ENCODE peak calls at places on chromosomes 12 and 14, in four cellular contexts. V is epithelial cell of esophagus; E is CD8-positive, alpha-beta T cell; R is AG04449. H is an unnamed sample.

GRCh38 chr12:56346663-56347062 is 8.0 kb downstream of the IL23A start:
- DNase-seq in V (peak), E (no peak), R (no peak), H (no peak)

GRCh38 chr14:35855886-35856481 is 29.8 kb downstream of the BRMS1L start:
- DNase-seq in V (no peak), E (no peak), R (no peak), H (peak)

GRCh38 chr14:76941544-76942287 is 86.8 kb downstream of the IRF2BPL start:
- DNase-seq in V (no peak), E (no peak), R (no peak), H (no peak)

GRCh38 chr12:1367331-1367730 is 227.1 kb downstream of the FBXL14 start:
- DNase-seq in V (no peak), E (no peak), R (no peak), H (no peak)

GRCh38 chr14:94897092-94897491 is 127.2 kb upstream of the GSC start:
- DNase-seq in V (no peak), E (no peak), R (peak), H (peak)

GRCh38 chr14:31024577-31025334 is 693 bp upstream of the AP4S1 start:
- DNase-seq in V (peak), E (no peak), R (no peak), H (no peak)

GRCh38 chr12:132702640-132703039 is 8.0 kb upstream of the PGAM5 start:
- DNase-seq in V (no peak), E (no peak), R (no peak), H (no peak)

GRCh38 chr14:96253140-96253539 is 2.9 kb upstream of the BDKRB1 start:
- DNase-seq in V (peak), E (no peak), R (peak), H (peak)

GRCh38 chr12:64009321-64010068 is 165.0 kb downstream of the SRGAP1 start:
- DNase-seq in V (no peak), E (no peak), R (no peak), H (no peak)

GRCh38 chr14:76011959-76012802 is 26.6 kb downstream of the IFT43 start:
- DNase-seq in V (no peak), E (no peak), R (no peak), H (no peak)

GRCh38 chr12:54196396-54196795 is 7.6 kb upstream of the SMUG1 start:
- DNase-seq in V (no peak), E (no peak), R (no peak), H (no peak)

GRCh38 chr14:68938515-68939423 is 40.3 kb downstream of the ACTN1 start:
- DNase-seq in V (no peak), E (no peak), R (no peak), H (no peak)

GRCh38 chr14:81826080-81826479 is 292.4 kb upstream of the SEL1L start:
- DNase-seq in V (no peak), E (no peak), R (no peak), H (no peak)

GRCh38 chr14:74008843-74009499 is 10.1 kb downstream of the ENTPD5 start:
- DNase-seq in V (no peak), E (no peak), R (no peak), H (no peak)

GRCh38 chr14:51581017-51581881 is 70.5 kb upstream of the FRMD6 start:
- DNase-seq in V (peak), E (no peak), R (peak), H (peak)

GRCh38 chr12:4379410-4379809 is at the start of gene FGF23:
- DNase-seq in V (peak), E (no peak), R (no peak), H (no peak)

GRCh38 chr14:54725998-54726397 is 159.1 kb downstream of the SAMD4A start:
- DNase-seq in V (no peak), E (no peak), R (no peak), H (no peak)

GRCh38 chr12:124449623-124450375 is 117.6 kb downstream of the NCOR2 start:
- DNase-seq in V (no peak), E (no peak), R (no peak), H (no peak)

GRCh38 chr14:36319899-36320209 is 583 bp downstream of the MBIP start:
- DNase-seq in V (no peak), E (no peak), R (no peak), H (no peak)

GRCh38 chr12:70660620-70661219 is 23.5 kb upstream of the PTPRB start:
- DNase-seq in V (peak), E (peak), R (peak), H (no peak)

GRCh38 chr12:75269209-75269608 is 59.6 kb upstream of the KCNC2 start:
- DNase-seq in V (no peak), E (no peak), R (no peak), H (no peak)

GRCh38 chr14:104516906-104517305 is 62.7 kb upstream of the C14orf180 start:
- DNase-seq in V (no peak), E (no peak), R (no peak), H (no peak)

GRCh38 chr14:54776361-54777001 is 126.1 kb downstream of the GCH1 start:
- DNase-seq in V (peak), E (peak), R (no peak), H (peak)

DNA sequence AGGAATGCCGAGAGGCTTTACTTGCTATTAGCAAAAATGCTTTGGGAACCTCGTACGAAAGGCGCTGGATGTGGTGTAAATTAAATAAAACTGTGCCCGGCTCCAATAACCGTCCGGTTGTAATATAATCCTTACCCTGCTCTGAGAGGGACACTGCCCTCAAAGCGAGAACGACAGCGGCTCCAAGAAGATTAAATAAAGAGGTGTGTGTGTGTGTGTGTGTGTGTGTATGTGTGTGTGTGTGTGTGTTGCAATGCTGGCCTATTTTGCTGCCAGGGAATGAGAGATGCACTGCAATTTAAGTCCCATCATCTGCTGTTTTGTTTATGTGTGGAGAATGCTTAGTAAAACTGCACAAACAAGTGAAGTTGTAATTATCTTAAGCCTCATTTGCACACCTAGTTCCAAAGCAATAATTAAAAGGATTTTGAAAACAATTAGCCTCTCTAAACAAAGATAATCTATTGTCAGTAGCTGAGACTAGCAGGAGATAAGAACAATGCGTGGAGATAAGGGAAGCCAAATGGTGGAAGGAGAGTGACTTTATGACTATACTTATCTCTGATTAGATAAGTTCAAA is 1.2 kb upstream of the SIX1 start:
- DNase-seq in V (peak), E (no peak), R (no peak), H (no peak)
- H3K4me3 ChIP-seq in V (peak), E (no peak), R (peak), H (no peak)

DNA sequence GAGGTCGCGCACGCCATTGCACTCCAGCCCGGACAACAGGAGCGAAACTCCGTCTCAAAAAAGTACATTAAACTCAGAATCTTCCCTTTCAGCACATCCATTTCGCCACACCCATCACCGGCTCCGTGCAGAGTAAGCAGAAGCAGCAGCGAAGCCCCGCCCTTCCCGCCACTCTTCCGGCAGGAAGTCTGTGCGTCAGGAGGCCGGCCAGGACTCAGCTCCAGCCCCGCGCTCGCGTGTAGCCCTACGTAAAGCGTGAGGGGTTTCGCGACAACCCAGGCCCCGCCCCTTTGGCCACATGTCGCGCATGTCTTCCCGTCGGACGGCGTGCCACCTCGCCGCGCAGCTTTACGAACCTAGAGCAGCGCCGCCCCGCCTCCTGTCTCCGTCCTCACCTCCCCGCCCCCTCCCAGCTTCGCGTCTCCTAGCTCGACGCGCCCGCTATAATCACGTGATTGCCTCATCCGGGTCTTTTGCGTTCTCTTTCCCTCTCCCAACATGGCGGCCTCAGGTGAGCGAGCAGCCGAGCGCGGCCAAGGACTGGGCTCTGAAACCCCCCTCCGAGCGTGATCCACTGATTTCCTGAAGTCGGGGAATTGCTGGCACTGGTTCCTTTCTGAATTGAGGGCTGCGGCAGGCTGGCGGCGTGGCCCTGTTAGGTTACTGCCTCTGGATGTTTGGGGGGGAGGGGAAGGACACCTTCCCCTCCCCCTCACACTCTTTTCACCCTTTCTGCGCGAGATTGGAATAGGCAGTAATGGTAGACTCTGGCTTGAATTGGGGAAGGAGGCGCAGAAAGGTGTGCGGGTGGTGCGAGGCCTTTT is at the start of gene EIF4B:
- DNase-seq in V (peak), E (peak), R (peak), H (peak)
- TF ChIP-seq CTCF in V (no peak), E (no peak), R (no peak), H (no peak)

GRCh38 chr12:121888083-121888477 is 510 bp upstream of the PSMD9 start:
- DNase-seq in V (no peak), E (no peak), R (no peak), H (no peak)
- H3K4me3 ChIP-seq in V (peak), E (peak), R (peak), H (peak)

DNA sequence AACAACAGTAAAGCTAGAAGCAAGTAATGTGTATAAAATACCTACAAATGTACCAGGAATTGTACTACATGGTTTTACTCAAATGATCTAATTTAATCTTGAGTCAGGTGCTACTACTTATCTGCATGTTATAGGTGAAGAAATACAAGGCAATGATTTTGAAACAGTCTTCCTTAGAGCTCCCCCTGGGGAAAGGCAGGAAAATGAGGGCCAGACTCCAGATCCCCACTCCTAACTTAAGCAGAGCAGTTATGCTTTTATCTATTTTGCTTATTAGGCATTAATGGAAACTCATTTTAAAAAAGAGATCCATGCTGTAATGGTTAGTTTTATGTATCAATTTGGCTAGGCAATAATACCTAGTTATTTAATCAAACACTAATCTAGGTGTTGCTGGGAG is 109.3 kb upstream of the CPSF6 start:
- DNase-seq in V (no peak), E (no peak), R (no peak), H (no peak)
- TF ChIP-seq CTCF in V (no peak), E (no peak), R (no peak), H (no peak)

DNA sequence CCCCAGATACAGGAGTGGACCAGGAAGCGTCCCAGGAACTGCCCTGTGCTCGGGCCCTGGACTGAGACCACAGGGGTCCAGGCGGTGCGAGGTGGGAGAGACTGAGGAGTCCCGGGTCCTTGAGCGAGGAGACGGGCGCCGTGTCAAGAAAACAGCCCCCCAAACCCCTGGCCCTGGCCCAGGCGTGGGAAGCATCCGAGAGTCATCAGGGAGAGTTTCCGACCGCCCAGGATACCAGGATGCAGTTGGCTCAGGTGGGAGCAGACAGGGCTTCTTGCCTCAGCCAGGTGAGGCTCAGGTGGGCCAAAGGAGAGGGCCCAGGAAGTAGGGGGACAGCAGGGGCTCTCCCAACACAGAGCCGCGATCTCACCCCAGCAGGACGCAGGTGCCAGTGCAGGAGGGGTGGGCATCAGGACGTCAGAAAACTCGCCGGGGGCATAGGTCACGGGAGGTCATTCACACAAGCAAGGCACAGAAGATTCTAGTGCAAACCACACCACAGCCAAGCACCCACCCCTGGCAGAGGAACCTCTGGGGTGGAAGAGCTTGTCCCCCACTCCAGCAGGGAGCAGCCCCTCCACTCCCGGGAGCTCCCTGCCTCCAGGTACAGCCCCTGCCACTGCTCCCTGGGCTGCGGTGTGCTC is 102.5 kb upstream of the EIF5 start:
- DNase-seq in V (no peak), E (no peak), R (no peak), H (no peak)
- H3K4me3 ChIP-seq in V (no peak), E (no peak), R (no peak), H (no peak)

DNA sequence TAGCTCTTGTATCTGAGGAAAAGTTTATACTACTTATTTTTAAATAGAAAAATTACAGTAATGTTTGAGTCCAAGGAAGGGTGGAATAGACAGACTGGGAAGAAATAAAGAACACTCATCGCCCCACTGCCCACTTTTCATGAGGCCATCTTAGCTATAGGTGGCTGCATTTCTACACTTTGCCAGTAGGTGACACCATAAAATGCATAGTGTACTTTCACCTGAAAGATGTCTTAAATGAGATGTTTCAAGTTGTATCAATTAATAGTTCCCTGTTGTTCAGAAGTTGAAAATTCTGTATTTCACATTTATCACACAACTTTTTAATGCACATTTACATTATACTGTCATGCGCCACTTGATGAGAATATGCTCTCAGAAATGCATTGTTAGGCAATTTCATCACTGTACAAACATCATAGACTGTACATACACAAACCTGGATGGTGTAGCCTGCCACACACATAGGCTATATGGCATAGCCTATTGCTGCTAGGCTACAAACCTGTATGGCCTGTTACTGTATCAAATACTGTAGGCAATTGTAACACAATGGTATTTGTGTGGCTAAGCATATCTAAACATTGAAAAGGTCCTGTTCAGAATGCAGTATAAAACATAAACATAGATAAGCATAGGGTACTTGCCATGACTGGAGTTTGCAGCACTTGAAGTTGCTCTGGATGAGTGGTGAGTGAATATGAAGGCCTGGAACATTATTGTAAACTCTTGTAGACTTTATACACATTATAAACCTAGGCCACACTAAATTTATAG is 27.5 kb downstream of the PMCH start:
- DNase-seq in V (peak), E (no peak), R (no peak), H (peak)
- TF ChIP-seq CTCF in V (peak), E (peak), R (peak), H (peak)

GRCh38 chr12:108559748-108560147 is 1.2 kb downstream of the SART3 start:
- DNase-seq in V (no peak), E (no peak), R (no peak), H (no peak)
- H3K4me3 ChIP-seq in V (peak), E (peak), R (peak), H (peak)

GRCh38 chr12:9130244-9130643 is 14.5 kb upstream of the A2M start:
- DNase-seq in V (no peak), E (no peak), R (no peak), H (no peak)

GRCh38 chr12:9135903-9136310 is 20.2 kb upstream of the A2M start:
- DNase-seq in V (no peak), E (no peak), R (no peak), H (no peak)

GRCh38 chr12:9133243-9133938 is 17.7 kb upstream of the A2M start:
- DNase-seq in V (no peak), E (no peak), R (no peak), H (no peak)

GRCh38 chr12:9132008-9132535 is 16.4 kb upstream of the A2M start:
- DNase-seq in V (peak), E (no peak), R (no peak), H (no peak)

DNA sequence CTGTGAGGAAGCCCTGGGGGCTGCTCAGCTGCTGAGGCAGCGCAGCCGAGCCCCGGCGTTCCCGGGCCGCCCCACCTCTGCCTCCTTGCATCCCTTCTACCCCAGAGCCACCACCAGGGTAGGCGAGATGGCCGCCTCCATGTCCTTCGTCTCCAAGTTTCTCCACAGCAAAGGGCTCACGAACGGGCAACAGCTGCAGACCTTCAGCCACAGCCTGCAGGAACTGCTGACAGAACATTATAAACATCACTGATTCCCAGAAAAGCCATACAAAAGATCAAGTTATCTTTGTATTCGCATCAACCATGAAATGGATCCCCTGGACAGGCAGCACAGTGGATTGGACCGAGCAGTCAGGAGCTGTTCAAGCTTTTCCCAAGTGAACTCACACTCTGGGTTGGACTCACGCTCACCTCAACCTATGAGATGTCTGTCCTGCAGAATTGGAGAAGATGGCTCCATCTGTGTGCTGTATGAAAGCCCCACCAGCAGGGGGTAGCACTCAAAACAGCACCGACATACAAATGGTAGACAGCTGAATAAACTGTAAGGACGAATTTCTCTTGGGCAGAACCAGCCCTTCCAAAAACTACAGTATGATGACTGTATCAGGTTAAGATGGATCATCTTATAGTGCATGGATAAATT is 19.4 kb upstream of the A2M start:
- DNase-seq in V (peak), E (no peak), R (no peak), H (no peak)
- TF ChIP-seq CTCF in V (peak), E (no peak), R (no peak), H (no peak)

DNA sequence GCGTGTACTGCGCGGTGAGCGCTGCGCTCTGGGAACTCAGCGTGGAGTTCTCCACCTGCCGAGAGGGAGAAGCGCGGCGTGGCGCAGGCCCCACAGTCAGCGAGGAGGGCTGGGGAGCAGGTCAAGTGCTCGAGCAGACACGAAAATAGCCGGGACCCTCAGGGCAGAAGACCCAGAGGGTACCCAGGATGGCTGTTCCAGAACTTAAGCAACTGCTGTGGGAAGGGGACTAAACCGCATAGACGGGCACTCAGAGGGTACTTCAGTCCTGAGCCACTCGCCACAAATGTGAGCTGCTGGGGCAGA is 59.4 kb upstream of the GPR68 start:
- DNase-seq in V (no peak), E (no peak), R (no peak), H (no peak)
- H3K4me3 ChIP-seq in V (no peak), E (no peak), R (no peak), H (no peak)

GRCh38 chr14:83294941-83295340 is 1761.3 kb upstream of the SEL1L start:
- DNase-seq in V (no peak), E (no peak), R (no peak), H (peak)
- TF ChIP-seq CTCF in V (no peak), E (no peak), R (no peak), H (no peak)

H was measured in astrocyte of the cerebellum.